ENCODE peak calls at places on chromosome 1, in eight cellular contexts. S is GM06990, X is AG04449, A is heart left ventricle, G is psoas muscle, K is A549, F is progenitor cell of endocrine pancreas, L is GM13977. N is an unnamed sample.

GRCh38 chr1:47931395-47931794 is 65.8 kb downstream of the TRABD2B start:
- DNase-seq in F (no peak), K (no peak), L (peak), X (no peak), S (no peak), G (no peak), A (no peak), N (no peak)

GRCh38 chr1:48206371-48206770 is 16.1 kb upstream of the SLC5A9 start:
- DNase-seq in X (no peak), F (no peak), A (no peak), L (no peak), K (no peak), S (no peak), G (no peak), N (no peak)

GRCh38 chr1:32915766-32916455 is 14.7 kb upstream of the TMEM54 start:
- DNase-seq in F (no peak), G (no peak), A (no peak), L (no peak), X (no peak), K (no peak), S (no peak), N (no peak)

GRCh38 chr1:36542962-36543515 is 60.3 kb upstream of the CSF3R start:
- DNase-seq in X (no peak), L (no peak), S (no peak), K (peak), F (no peak), G (no peak), A (no peak), N (no peak)

GRCh38 chr1:243505986-243506689 is 250.3 kb downstream of the SDCCAG8 start:
- DNase-seq in X (no peak), L (peak), F (no peak), S (no peak), G (peak), A (peak), K (no peak), N (peak)

GRCh38 chr1:150182233-150182632 is 32.5 kb downstream of the PLEKHO1 start:
- DNase-seq in S (no peak), A (no peak), K (no peak), F (no peak), G (no peak), L (no peak), X (no peak), N (no peak)

GRCh38 chr1:241503444-241503843 is 16.1 kb downstream of the FH start:
- DNase-seq in X (no peak), L (no peak), K (no peak), A (no peak), F (no peak), S (no peak), G (no peak), N (no peak)

GRCh38 chr1:226874579-226875425 is 4.4 kb downstream of the PSEN2 start:
- DNase-seq in A (no peak), F (no peak), G (no peak), S (no peak), X (no peak), K (no peak), L (no peak), N (no peak)

GRCh38 chr1:208686592-208686991 is 442.4 kb upstream of the PLXNA2 start:
- DNase-seq in K (no peak), F (no peak), L (no peak), A (no peak), X (no peak), S (no peak), G (no peak), N (no peak)

GRCh38 chr1:85058311-85058710 is 10.0 kb upstream of the MCOLN3 start:
- DNase-seq in X (no peak), K (no peak), S (no peak), G (no peak), F (no peak), A (no peak), L (no peak), N (no peak)

GRCh38 chr1:93578433-93578830 is 103.2 kb downstream of the BCAR3 start:
- DNase-seq in X (no peak), L (no peak), F (no peak), A (no peak), S (no peak), G (no peak), K (no peak), N (no peak)

GRCh38 chr1:228304225-228304624 is 96.4 kb downstream of the OBSCN start:
- DNase-seq in K (no peak), G (peak), F (no peak), X (no peak), S (no peak), L (no peak), A (peak), N (no peak)

GRCh38 chr1:229888561-229889001 is 178.5 kb upstream of the GALNT2 start:
- DNase-seq in A (no peak), X (no peak), S (no peak), K (no peak), G (no peak), F (no peak), L (no peak), N (no peak)

GRCh38 chr1:201648066-201648910 is 109.4 kb downstream of the NAV1 start:
- DNase-seq in S (no peak), A (peak), X (no peak), F (peak), G (peak), K (peak), L (peak), N (no peak)

GRCh38 chr1:85683292-85684025 is 24.8 kb downstream of the ZNHIT6 start:
- DNase-seq in S (no peak), G (no peak), X (no peak), F (no peak), L (no peak), A (no peak), K (no peak), N (no peak)

GRCh38 chr1:88302843-88303486 is 381.1 kb upstream of the PKN2 start:
- DNase-seq in G (no peak), F (no peak), X (peak), L (no peak), K (no peak), S (no peak), A (no peak), N (no peak)

GRCh38 chr1:3213730-3214129 is 144.7 kb downstream of the PRDM16 start:
- DNase-seq in A (no peak), K (no peak), G (no peak), L (no peak), X (no peak), S (no peak), F (no peak), N (no peak)

GRCh38 chr1:200610846-200611245 is 9.7 kb downstream of the KIF14 start:
- DNase-seq in K (no peak), A (no peak), F (no peak), L (no peak), X (no peak), S (no peak), G (no peak), N (no peak)

GRCh38 chr1:31760422-31760900 is 3.7 kb downstream of the ADGRB2 start:
- DNase-seq in S (no peak), K (peak), A (no peak), F (no peak), X (no peak), G (no peak), L (no peak), N (no peak)

GRCh38 chr1:220045356-220046051 is 801 bp downstream of the EPRS1 start:
- DNase-seq in X (no peak), F (no peak), S (peak), G (no peak), L (peak), K (peak), A (no peak), N (no peak)

GRCh38 chr1:246506785-246507639 is at the start of gene SMYD3:
- DNase-seq in X (no peak), G (peak), A (peak), F (peak), S (peak), L (peak), K (peak), N (peak)

GRCh38 chr1:164637461-164638375 is 78.7 kb downstream of the PBX1 start:
- DNase-seq in G (no peak), K (peak), F (no peak), S (no peak), A (peak), L (no peak), X (no peak), N (no peak)

GRCh38 chr1:69567847-69568434 is at the start of gene LRRC7:
- DNase-seq in X (no peak), L (peak), S (no peak), K (no peak), A (no peak), G (peak), F (peak), N (peak)

GRCh38 chr1:48061162-48062136 is 64.3 kb upstream of the TRABD2B start:
- DNase-seq in L (peak), F (peak), X (no peak), K (peak), G (no peak), A (peak), S (no peak), N (peak)

GRCh38 chr1:185971688-185972087 is 237.5 kb downstream of the HMCN1 start:
- DNase-seq in X (peak), F (no peak), S (no peak), A (no peak), L (no peak), K (no peak), G (no peak), N (no peak)

GRCh38 chr1:110671323-110671722 is 3.4 kb downstream of the KCNA3 start:
- DNase-seq in K (no peak), A (no peak), X (no peak), L (no peak), G (no peak), F (no peak), S (no peak), N (no peak)

GRCh38 chr1:79982218-79982617 is 975.7 kb upstream of the ADGRL4 start:
- DNase-seq in G (peak), F (no peak), X (peak), A (peak), S (no peak), L (no peak), K (no peak), N (no peak)

GRCh38 chr1:243977104-243977503 is 74.0 kb upstream of the ZBTB18 start:
- DNase-seq in A (no peak), F (no peak), X (peak), L (no peak), K (no peak), S (no peak), G (no peak), N (no peak)

GRCh38 chr1:115546846-115547245 is 94.9 kb upstream of the VANGL1 start:
- DNase-seq in F (no peak), G (no peak), K (no peak), L (no peak), X (no peak), A (no peak), S (no peak), N (no peak)

GRCh38 chr1:162757476-162757875 is 33.0 kb upstream of the HSD17B7 start:
- DNase-seq in X (no peak), K (no peak), A (no peak), L (no peak), F (no peak), S (no peak), G (no peak), N (no peak)

GRCh38 chr1:156075158-156075557 is 7.1 kb downstream of the MEX3A start:
- DNase-seq in S (no peak), X (no peak), L (no peak), A (no peak), F (no peak), G (no peak), K (no peak), N (no peak)
- TF ChIP-seq CTCF in S (no peak), X (no peak), L (no peak), A (no peak), F (no peak), G (no peak), K (no peak), N (no peak)

GRCh38 chr1:40185951-40186864 is 25.0 kb downstream of the RLF start:
- DNase-seq in A (no peak), F (no peak), G (no peak), S (peak), X (peak), L (peak), K (no peak), N (peak)

GRCh38 chr1:40184193-40184592 is 23.0 kb downstream of the RLF start:
- DNase-seq in X (no peak), F (no peak), L (no peak), G (no peak), S (no peak), A (no peak), K (no peak), N (no peak)

GRCh38 chr1:40187399-40187798 is 26.2 kb downstream of the RLF start:
- DNase-seq in S (no peak), X (no peak), G (no peak), K (no peak), F (no peak), L (no peak), A (no peak), N (no peak)

GRCh38 chr1:40179496-40180089 is 18.4 kb downstream of the RLF start:
- DNase-seq in A (no peak), G (no peak), K (no peak), X (no peak), S (no peak), L (no peak), F (no peak), N (no peak)

GRCh38 chr1:40182956-40183710 is 21.9 kb downstream of the RLF start:
- DNase-seq in K (no peak), F (no peak), S (no peak), L (no peak), X (no peak), A (no peak), G (no peak), N (no peak)
- TF ChIP-seq CTCF in K (peak), F (peak), S (peak), L (peak), X (no peak), A (peak), G (no peak), N (peak)

GRCh38 chr1:215992620-215993019 is 425.5 kb downstream of the KCTD3 start:
- DNase-seq in S (no peak), A (no peak), K (peak), G (no peak), F (no peak), X (no peak), L (peak), N (peak)
- TF ChIP-seq CTCF in S (peak), A (no peak), K (peak), G (peak), F (peak), X (peak), L (peak), N (peak)

GRCh38 chr1:46528297-46528955 is 23.0 kb downstream of the KNCN start:
- DNase-seq in S (no peak), X (no peak), A (no peak), G (no peak), K (no peak), L (no peak), F (no peak), N (no peak)
- TF ChIP-seq CTCF in S (no peak), X (peak), A (no peak), G (no peak), K (no peak), L (no peak), F (peak), N (no peak)

DNA sequence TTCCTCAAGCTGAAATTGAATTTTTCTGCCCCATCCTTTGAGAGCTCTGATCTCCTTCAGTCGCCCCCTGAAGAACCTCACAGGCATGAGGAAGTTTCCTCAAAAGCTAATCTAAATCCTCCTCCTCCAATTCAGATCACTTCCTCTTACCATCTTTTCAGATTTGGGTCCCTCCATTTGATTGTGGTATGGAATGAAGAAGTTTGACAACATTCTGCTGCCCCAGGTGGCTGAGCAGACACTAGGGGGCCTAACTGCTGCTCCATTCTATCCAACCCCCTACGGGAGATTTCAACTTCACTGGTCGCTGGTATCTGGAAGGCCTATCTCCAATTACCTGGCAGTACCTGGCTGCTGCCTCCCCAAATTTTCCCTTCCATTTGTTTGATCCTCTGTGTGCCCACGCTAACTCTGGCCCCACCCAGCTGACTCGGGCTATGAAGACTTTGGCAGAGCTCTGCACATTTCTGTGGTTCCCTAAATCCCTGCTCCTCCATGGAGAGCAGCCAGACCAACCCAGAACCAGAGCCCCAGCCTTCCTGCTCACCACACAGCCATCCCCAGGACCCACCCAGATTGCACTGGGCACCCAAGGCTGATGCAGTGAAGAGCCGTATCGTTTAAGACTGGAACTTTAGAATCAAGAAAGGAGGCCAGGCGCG is 7.8 kb downstream of the IRF6 start:
- DNase-seq in X (no peak), L (no peak), F (no peak), K (no peak), S (no peak), A (no peak), G (no peak), N (no peak)
- TF ChIP-seq CTCF in X (no peak), L (no peak), F (peak), K (no peak), S (peak), A (no peak), G (no peak), N (no peak)

DNA sequence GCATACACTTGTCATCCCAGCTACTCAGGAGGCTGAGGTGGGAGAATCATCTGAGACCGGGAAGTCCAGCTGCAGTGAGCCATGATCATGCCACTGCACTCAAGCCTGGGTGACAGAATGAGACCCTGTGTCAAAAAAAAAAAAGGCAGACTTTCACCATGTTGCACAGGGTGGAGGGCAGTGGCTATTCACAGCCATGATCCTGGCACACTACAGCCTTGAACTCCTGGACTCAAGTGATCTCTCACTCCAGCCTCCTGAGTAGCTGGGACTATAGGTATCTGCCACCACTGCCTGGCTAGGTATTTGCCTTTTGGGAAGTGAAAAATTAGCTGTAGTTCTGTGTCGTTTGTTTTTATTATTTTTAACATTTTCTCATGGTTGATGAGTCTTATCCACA is 19.1 kb downstream of the SPATA45 start:
- DNase-seq in L (no peak), K (no peak), A (no peak), X (no peak), G (no peak), F (no peak), S (no peak), N (no peak)
- TF ChIP-seq CTCF in L (no peak), K (no peak), A (no peak), X (no peak), G (no peak), F (no peak), S (no peak), N (no peak)

GRCh38 chr1:235160965-235161684 is at the start of gene RBM34:
- DNase-seq in A (peak), G (peak), K (peak), L (peak), S (peak), F (peak), X (peak), N (peak)
- TF ChIP-seq CTCF in A (peak), G (peak), K (no peak), L (no peak), S (peak), F (peak), X (peak), N (peak)

GRCh38 chr1:19068639-19069276 is 112.3 kb upstream of the IFFO2 start:
- DNase-seq in K (no peak), L (peak), F (no peak), S (no peak), A (no peak), X (no peak), G (no peak), N (no peak)
- TF ChIP-seq CTCF in K (no peak), L (no peak), F (no peak), S (no peak), A (no peak), X (no peak), G (no peak), N (no peak)

DNA sequence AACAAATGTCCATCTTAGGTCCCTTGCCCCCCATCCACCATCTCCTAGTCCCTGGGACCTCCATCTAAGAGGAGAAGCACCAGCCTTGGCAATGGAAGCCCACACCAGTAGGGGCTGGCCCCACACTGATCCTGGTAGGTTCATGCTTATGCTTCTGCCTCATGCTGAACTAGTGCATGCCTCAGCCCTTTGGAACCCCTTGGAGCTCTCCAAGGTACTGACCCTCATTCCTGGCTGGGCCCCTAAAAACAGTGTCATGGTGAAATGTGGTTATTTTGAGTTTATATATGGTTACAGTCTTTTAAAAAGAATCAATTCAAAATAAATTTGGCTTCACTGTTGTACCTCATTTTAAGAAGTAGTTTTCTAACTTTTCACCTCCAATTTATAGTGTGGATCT is 108.3 kb downstream of the HIVEP3 start:
- DNase-seq in G (no peak), S (no peak), F (peak), X (no peak), A (no peak), K (no peak), L (peak), N (peak)
- TF ChIP-seq CTCF in G (no peak), S (no peak), F (peak), X (no peak), A (no peak), K (no peak), L (no peak), N (no peak)

N was measured in GM10248.